ENCODE peak calls at places on chromosomes 11 and 22, in five cellular contexts. O is astrocyte of the spinal cord, P is epithelial cell of esophagus, W is foreskin fibroblast, H is cardiac muscle cell. U is an unnamed sample.

GRCh38 chr11:118379497-118379896 is 20.1 kb downstream of the UBE4A start:
- DNase-seq in P (no peak), W (no peak), O (no peak), H (no peak), U (no peak)

GRCh38 chr11:47495856-47496217 is 46.9 kb upstream of the RAPSN start:
- DNase-seq in H (no peak), O (no peak), P (no peak), W (no peak), U (no peak)

GRCh38 chr11:86515297-86516094 is 140.8 kb downstream of the CCDC81 start:
- DNase-seq in P (peak), W (peak), O (peak), H (peak), U (peak)

GRCh38 chr11:12871788-12872321 is 137.3 kb upstream of the RASSF10 start:
- DNase-seq in P (peak), H (peak), W (peak), O (no peak), U (no peak)

GRCh38 chr11:10893713-10894112 is 35.9 kb upstream of the ZBED5 start:
- DNase-seq in H (peak), P (peak), W (peak), O (peak), U (no peak)

GRCh38 chr11:61102667-61103491 is 590 bp downstream of the CD5 start:
- DNase-seq in P (no peak), W (no peak), O (no peak), H (no peak), U (no peak)

GRCh38 chr22:50282361-50283144 is 12.4 kb upstream of the MAPK11 start:
- DNase-seq in H (peak), O (peak), W (peak), P (peak), U (no peak)

GRCh38 chr11:126790550-126790981 is 210.0 kb downstream of the KIRREL3 start:
- DNase-seq in P (peak), O (peak), H (peak), W (peak), U (no peak)

GRCh38 chr11:124108158-124108557 is 7.1 kb upstream of the VWA5A start:
- DNase-seq in W (peak), H (peak), O (peak), P (peak), U (peak)

GRCh38 chr11:27532652-27533325 is 26.2 kb upstream of the LIN7C start:
- DNase-seq in O (peak), W (peak), H (peak), P (peak), U (no peak)

GRCh38 chr11:45237666-45238348 is 48.3 kb downstream of the SYT13 start:
- DNase-seq in H (peak), P (no peak), W (no peak), O (no peak), U (no peak)

GRCh38 chr22:23692598-23693291 is 1.9 kb downstream of the RGL4 start:
- DNase-seq in H (no peak), O (no peak), W (no peak), P (no peak), U (no peak)

GRCh38 chr11:22431074-22431473 is 92.9 kb downstream of the SLC17A6 start:
- DNase-seq in H (no peak), P (no peak), O (no peak), W (no peak), U (no peak)

GRCh38 chr11:26011474-26011873 is 320.5 kb upstream of the ANO3 start:
- DNase-seq in H (no peak), W (no peak), P (no peak), O (no peak), U (no peak)

GRCh38 chr22:19201858-19202798 is 23.6 kb upstream of the SLC25A1 start:
- DNase-seq in P (no peak), W (no peak), H (no peak), O (no peak), U (no peak)

GRCh38 chr22:19129871-19130270 is 1.2 kb upstream of the TSSK2 start:
- DNase-seq in H (no peak), P (peak), W (no peak), O (no peak), U (no peak)

GRCh38 chr11:60345489-60345888 is 18.4 kb downstream of the MS4A6E start:
- DNase-seq in H (peak), P (peak), W (no peak), O (no peak), U (peak)

GRCh38 chr11:1262172-1263006 is 39.5 kb downstream of the MUC5B start:
- DNase-seq in O (peak), P (peak), W (peak), H (peak), U (peak)

GRCh38 chr11:66211100-66211499 is 57.3 kb upstream of the RAB1B start:
- DNase-seq in H (no peak), P (no peak), O (no peak), W (no peak), U (no peak)

GRCh38 chr22:20141186-20142077 is 9.4 kb downstream of the CCDC188 start:
- DNase-seq in O (peak), W (peak), P (no peak), H (peak), U (no peak)

GRCh38 chr11:69448471-69449284 is 32.8 kb upstream of the LINC01488 start:
- DNase-seq in H (no peak), W (no peak), O (no peak), P (no peak), U (no peak)

GRCh38 chr22:19818264-19819208 is 36.1 kb downstream of the GNB1L start:
- DNase-seq in H (no peak), P (no peak), W (no peak), O (no peak), U (peak)

GRCh38 chr22:19655399-19655798 is 58.9 kb upstream of the SEPTIN5 start:
- DNase-seq in W (no peak), O (no peak), H (no peak), P (no peak), U (no peak)

GRCh38 chr22:42344391-42344861 is 74.0 kb upstream of the TCF20 start:
- DNase-seq in W (peak), P (peak), H (peak), O (peak), U (no peak)

GRCh38 chr11:130006929-130007328 is 4.3 kb upstream of the PRDM10 start:
- DNase-seq in H (no peak), O (no peak), P (no peak), W (no peak), U (no peak)

GRCh38 chr11:118180300-118180703 is 3.9 kb upstream of the SCN2B start:
- DNase-seq in W (peak), P (peak), O (no peak), H (peak), U (peak)

GRCh38 chr11:27976262-27976661 is 131.7 kb downstream of the KIF18A start:
- DNase-seq in O (no peak), P (no peak), W (peak), H (peak), U (no peak)

GRCh38 chr11:11027271-11027670 is 169.4 kb upstream of the ZBED5 start:
- DNase-seq in O (peak), W (peak), P (peak), H (peak), U (no peak)

GRCh38 chr22:31148516-31148915 is 8.2 kb upstream of the PLA2G3 start:
- DNase-seq in H (peak), O (peak), P (no peak), W (peak), U (no peak)

GRCh38 chr11:61345954-61346814 is 13.2 kb downstream of the TKFC start:
- DNase-seq in P (no peak), O (no peak), W (no peak), H (no peak), U (no peak)

GRCh38 chr11:121967131-121967689 is 148.8 kb downstream of the BLID start:
- DNase-seq in P (no peak), H (no peak), O (no peak), W (no peak), U (no peak)

GRCh38 chr11:129192150-129192549 is at the start of gene ARHGAP32:
- DNase-seq in W (no peak), O (no peak), H (no peak), P (peak), U (no peak)

GRCh38 chr11:66072518-66072917 is 2.4 kb downstream of the PACS1 start:
- DNase-seq in H (no peak), O (no peak), W (no peak), P (no peak), U (no peak)

GRCh38 chr11:8988329-8989234 is 15.2 kb downstream of the NRIP3 start:
- DNase-seq in W (peak), P (peak), O (peak), H (peak), U (no peak)

GRCh38 chr22:39472570-39473556 is 16.1 kb downstream of the MGAT3 start:
- DNase-seq in O (peak), H (peak), W (no peak), P (no peak), U (no peak)

GRCh38 chr11:75195164-75195962 is 44.5 kb downstream of the SLCO2B1 start:
- DNase-seq in H (peak), O (no peak), P (no peak), W (no peak), U (no peak)

GRCh38 chr11:125499563-125499962 is 3.5 kb upstream of the FEZ1 start:
- DNase-seq in H (no peak), W (no peak), P (no peak), O (no peak), U (no peak)

GRCh38 chr22:46379301-46379930 is 43.9 kb downstream of the TRMU start:
- DNase-seq in H (no peak), O (no peak), W (no peak), P (no peak), U (no peak)

GRCh38 chr11:67275606-67276409 is 9.5 kb downstream of the GRK2 start:
- DNase-seq in P (no peak), O (no peak), W (no peak), H (no peak), U (no peak)

GRCh38 chr22:45844009-45844408 is 133.0 kb downstream of the WNT7B start:
- DNase-seq in O (no peak), H (no peak), P (no peak), W (no peak), U (no peak)

GRCh38 chr11:78150346-78150745 is 10.9 kb upstream of the ALG8 start:
- DNase-seq in O (no peak), P (no peak), H (no peak), W (no peak), U (no peak)

GRCh38 chr11:78147807-78148206 is 8.4 kb upstream of the ALG8 start:
- DNase-seq in P (peak), H (no peak), W (no peak), O (no peak), U (no peak)

GRCh38 chr11:78151804-78152203 is 12.4 kb upstream of the ALG8 start:
- DNase-seq in W (no peak), H (no peak), O (no peak), P (no peak), U (no peak)

GRCh38 chr11:78150754-78151153 is 11.3 kb upstream of the ALG8 start:
- DNase-seq in H (no peak), O (no peak), W (no peak), P (no peak), U (no peak)

DNA sequence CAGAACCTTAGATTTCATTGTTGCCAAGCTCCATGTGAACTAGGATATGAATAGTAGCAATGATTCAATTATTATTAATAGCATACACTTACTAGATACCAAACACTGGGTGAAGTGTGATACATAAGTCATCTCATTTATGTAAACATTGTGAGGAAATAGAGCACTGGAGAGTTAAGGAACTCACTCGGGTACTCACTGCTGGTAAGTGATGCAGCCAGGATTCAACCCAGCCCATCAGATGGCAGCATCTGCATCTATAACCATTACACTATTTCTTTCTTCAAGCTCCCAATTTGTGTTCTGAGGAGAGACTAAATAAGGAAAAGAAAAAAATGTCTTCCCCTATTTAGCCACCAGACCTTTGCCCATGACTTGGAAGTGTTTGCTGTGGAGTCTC is 10.2 kb upstream of the ALG8 start:
- DNase-seq in W (peak), P (peak), H (peak), O (peak), U (no peak)
- TF ChIP-seq CTCF in W (peak), P (peak), H (peak), O (peak), U (no peak)

DNA sequence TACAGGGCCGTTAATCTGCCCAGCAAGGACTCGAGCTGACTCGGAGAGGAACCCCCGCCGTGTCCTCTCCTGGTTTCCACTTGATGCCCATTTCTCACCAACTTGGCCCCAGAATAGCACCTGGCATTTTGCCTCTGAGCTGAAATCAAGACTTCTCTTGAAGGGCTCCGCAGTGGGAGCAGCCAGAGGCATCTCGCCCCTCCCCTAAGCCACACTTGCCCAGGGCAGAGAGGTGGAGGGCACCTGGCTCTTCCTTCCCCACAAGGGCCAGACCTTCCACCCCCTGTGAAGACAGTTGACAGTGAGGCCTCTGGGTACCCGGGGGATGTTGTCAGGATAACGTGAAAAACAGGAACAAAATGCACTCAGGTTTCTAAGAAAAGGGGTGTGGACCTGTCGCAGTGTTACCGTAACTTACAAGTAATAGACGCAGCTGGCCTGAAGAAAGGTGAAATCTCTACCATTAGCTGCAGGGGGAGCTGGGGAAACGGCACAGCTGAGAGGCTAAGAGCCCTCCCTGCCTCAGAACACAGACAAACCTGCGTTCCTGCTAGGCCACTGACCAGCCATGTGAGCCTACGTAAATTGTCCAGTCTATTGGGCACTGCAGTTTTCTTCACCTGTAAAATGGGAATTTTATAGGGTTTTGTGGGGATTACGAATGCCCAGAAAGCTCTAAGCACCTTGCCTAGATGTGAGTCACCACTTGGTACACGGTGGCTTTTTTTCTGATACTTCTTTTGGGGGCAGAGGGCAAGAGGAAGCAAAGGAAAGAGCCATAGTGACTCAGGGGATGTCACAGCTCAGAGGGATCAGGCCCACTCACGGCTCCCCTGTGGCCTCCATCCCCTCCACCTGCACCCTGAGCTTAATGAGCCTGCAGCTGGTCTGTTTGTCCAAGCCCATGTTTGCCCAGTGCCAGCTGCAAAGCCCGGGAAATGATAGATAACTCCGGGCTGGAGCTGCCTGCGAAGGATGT is 18.6 kb upstream of the CABP7 start:
- DNase-seq in H (peak), W (peak), O (no peak), P (peak), U (peak)
- TF ChIP-seq CTCF in H (peak), W (no peak), O (peak), P (peak), U (no peak)

GRCh38 chr11:14677146-14677545 is 33.5 kb downstream of the PDE3B start:
- DNase-seq in P (no peak), W (no peak), H (no peak), O (no peak), U (no peak)
- TF ChIP-seq CTCF in P (no peak), W (no peak), H (no peak), O (no peak), U (no peak)

DNA sequence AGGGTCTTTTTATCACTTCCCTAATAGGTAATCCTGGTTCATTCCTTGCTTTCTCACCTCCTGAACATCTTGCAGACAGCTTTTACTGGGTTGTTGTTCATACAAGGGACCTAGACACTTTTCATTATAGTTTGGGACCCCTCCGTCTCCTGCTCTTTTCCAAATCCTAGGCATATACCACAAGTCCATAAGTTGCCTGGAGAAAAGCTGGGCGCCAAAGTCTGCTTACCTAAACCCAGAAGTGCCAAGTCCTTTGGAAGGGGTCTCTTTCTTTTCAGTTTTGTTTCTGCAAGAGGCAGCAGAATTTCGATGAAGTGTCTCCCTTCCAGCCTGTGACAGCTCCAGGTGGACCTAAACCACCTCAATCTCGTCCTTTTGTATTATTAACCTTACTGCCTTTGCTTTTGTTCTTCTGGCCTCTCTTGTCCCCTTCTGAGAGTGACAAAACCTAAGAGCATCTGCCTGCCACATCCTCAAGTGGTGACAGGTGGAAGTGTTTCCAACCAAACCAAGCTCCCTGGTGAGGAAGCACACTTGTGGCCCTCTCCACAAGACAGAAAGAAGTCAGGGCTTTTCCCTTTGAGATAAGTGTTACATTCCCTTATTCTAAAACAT is 19.5 kb upstream of the P2RY6 start:
- DNase-seq in H (no peak), P (no peak), W (no peak), O (no peak), U (no peak)
- TF ChIP-seq CTCF in H (no peak), P (peak), W (no peak), O (no peak), U (peak)

GRCh38 chr11:115301029-115301428 is 203.2 kb downstream of the CADM1 start:
- DNase-seq in H (no peak), P (no peak), W (no peak), O (peak), U (no peak)

GRCh38 chr11:115298613-115299012 is 205.6 kb downstream of the CADM1 start:
- DNase-seq in P (no peak), W (no peak), H (no peak), O (no peak), U (no peak)

GRCh38 chr11:115303304-115303703 is 200.9 kb downstream of the CADM1 start:
- DNase-seq in P (no peak), H (no peak), O (no peak), W (no peak), U (no peak)

GRCh38 chr11:115291391-115291744 is 212.8 kb downstream of the CADM1 start:
- DNase-seq in W (no peak), P (no peak), H (no peak), O (no peak), U (no peak)

DNA sequence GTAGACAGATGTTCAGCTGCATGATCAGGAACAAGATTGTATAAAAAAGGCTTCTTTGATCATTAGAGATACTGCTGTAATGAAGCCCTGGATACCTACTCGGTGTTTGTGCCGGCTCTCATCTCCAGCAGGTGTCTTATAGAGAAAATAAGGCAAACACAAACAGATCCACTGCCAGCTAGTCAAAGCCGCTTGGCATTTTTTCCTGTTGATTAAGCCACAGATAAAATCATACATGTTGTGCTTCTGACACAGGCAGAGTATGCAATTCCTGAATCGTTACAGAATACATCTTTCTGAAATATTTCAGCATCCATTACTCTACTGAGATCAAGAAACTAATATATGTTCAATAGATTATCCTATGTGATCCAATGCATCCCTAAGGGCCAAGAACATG is 206.9 kb downstream of the CADM1 start:
- DNase-seq in W (no peak), H (no peak), O (no peak), P (no peak), U (no peak)
- TF ChIP-seq CTCF in W (no peak), H (no peak), O (no peak), P (no peak), U (no peak)

DNA sequence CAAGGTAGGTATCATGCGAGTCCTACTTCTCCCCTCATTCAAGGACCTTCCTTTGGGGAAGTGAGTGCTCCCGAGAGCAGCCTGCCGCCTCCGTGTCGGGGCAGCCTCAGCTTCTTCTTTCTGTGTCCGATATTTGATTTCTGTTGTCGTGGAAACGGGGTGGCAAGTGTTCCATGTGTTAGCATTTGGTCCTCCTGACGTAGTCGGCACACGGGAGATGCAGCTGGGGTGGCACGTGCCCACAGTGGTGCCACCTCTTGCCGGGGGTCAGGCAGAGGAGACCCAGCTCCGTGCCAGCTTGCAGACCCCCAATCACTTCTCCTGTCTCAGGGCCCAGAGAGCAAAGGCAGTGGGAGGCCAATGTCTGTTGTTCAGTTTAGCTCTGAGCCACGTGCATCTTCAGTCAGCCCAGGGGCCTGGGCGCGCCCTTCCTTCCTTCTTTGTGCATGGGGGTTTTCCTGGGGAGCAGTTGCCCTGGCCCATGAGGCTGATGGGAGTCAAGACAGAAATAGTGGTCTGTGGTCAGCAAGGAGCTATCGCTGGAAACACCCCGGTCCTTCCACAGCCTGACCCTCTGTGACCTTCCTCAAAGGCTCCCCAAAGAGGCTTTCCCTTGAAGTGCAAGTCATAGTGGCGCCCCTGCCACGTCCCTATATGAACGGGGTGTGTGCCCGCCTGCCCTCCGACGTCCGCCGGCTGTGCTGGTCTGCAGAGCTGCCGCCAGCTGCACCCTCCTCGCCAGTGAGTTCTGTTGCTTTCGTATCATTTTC is 44.5 kb downstream of the PARVB start:
- DNase-seq in H (no peak), O (no peak), P (no peak), W (no peak), U (peak)
- TF ChIP-seq CTCF in H (no peak), O (no peak), P (no peak), W (no peak), U (no peak)

U was measured in endothelial cell.